ENCODE peak calls at places on chromosomes 3 and 15, in six cellular contexts. One of them, this sample, is unnamed.

GRCh38 chr3:134904796-134905646 is 110.0 kb downstream of the EPHB1 start:
- DNase-seq in left lung: no peak
- DNase-seq in IMR-90: no peak
- DNase-seq in cardiac fibroblast: no peak
- DNase-seq in fibroblast of the aortic adventitia: no peak
- DNase-seq in uterus: no peak
- DNase-seq in this sample: no peak

GRCh38 chr15:90294601-90295269 is 29.3 kb downstream of the NGRN start:
- DNase-seq in left lung: no peak
- DNase-seq in IMR-90: no peak
- DNase-seq in cardiac fibroblast: no peak
- DNase-seq in fibroblast of the aortic adventitia: no peak
- DNase-seq in uterus: peak
- DNase-seq in this sample: no peak

GRCh38 chr3:11465744-11466611 is 177.7 kb downstream of the VGLL4 start:
- DNase-seq in left lung: no peak
- DNase-seq in IMR-90: peak
- DNase-seq in cardiac fibroblast: peak
- DNase-seq in fibroblast of the aortic adventitia: peak
- DNase-seq in uterus: peak
- DNase-seq in this sample: peak

GRCh38 chr3:156456771-156457224 is 98.1 kb downstream of the SSR3 start:
- DNase-seq in left lung: no peak
- DNase-seq in IMR-90: peak
- DNase-seq in cardiac fibroblast: no peak
- DNase-seq in fibroblast of the aortic adventitia: no peak
- DNase-seq in uterus: no peak
- DNase-seq in this sample: no peak

GRCh38 chr3:161142486-161142885 is 37.3 kb upstream of the B3GALNT1 start:
- DNase-seq in left lung: no peak
- DNase-seq in IMR-90: no peak
- DNase-seq in cardiac fibroblast: peak
- DNase-seq in fibroblast of the aortic adventitia: peak
- DNase-seq in uterus: no peak
- DNase-seq in this sample: peak

GRCh38 chr15:26095710-26096330 is 232.7 kb upstream of the ATP10A start:
- DNase-seq in left lung: no peak
- DNase-seq in IMR-90: no peak
- DNase-seq in cardiac fibroblast: no peak
- DNase-seq in fibroblast of the aortic adventitia: no peak
- DNase-seq in uterus: no peak
- DNase-seq in this sample: no peak

GRCh38 chr3:79233431-79234060 is 534.3 kb downstream of the ROBO1 start:
- DNase-seq in left lung: no peak
- DNase-seq in IMR-90: no peak
- DNase-seq in cardiac fibroblast: no peak
- DNase-seq in fibroblast of the aortic adventitia: peak
- DNase-seq in uterus: no peak
- DNase-seq in this sample: no peak

GRCh38 chr3:141266186-141266585 is 34.6 kb downstream of the PXYLP1 start:
- DNase-seq in left lung: no peak
- DNase-seq in IMR-90: no peak
- DNase-seq in cardiac fibroblast: no peak
- DNase-seq in fibroblast of the aortic adventitia: no peak
- DNase-seq in uterus: no peak
- DNase-seq in this sample: no peak

GRCh38 chr3:124879395-124879723 is 7.8 kb downstream of the ITGB5 start:
- DNase-seq in left lung: no peak
- DNase-seq in IMR-90: no peak
- DNase-seq in cardiac fibroblast: no peak
- DNase-seq in fibroblast of the aortic adventitia: no peak
- DNase-seq in uterus: no peak
- DNase-seq in this sample: no peak

GRCh38 chr3:20380310-20380709 is 194.3 kb upstream of the SGO1 start:
- DNase-seq in left lung: no peak
- DNase-seq in IMR-90: no peak
- DNase-seq in cardiac fibroblast: no peak
- DNase-seq in fibroblast of the aortic adventitia: no peak
- DNase-seq in uterus: no peak
- DNase-seq in this sample: no peak

GRCh38 chr15:68643216-68643830 is 64.5 kb downstream of the CORO2B start:
- DNase-seq in left lung: no peak
- DNase-seq in IMR-90: no peak
- DNase-seq in cardiac fibroblast: no peak
- DNase-seq in fibroblast of the aortic adventitia: no peak
- DNase-seq in uterus: no peak
- DNase-seq in this sample: no peak

GRCh38 chr15:51629612-51630011 is 7.0 kb upstream of the DMXL2 start:
- DNase-seq in left lung: no peak
- DNase-seq in IMR-90: no peak
- DNase-seq in cardiac fibroblast: peak
- DNase-seq in fibroblast of the aortic adventitia: no peak
- DNase-seq in uterus: no peak
- DNase-seq in this sample: no peak

GRCh38 chr3:40044487-40044886 is 235.1 kb downstream of the MYRIP start:
- DNase-seq in left lung: no peak
- DNase-seq in IMR-90: no peak
- DNase-seq in cardiac fibroblast: peak
- DNase-seq in fibroblast of the aortic adventitia: peak
- DNase-seq in uterus: no peak
- DNase-seq in this sample: peak

GRCh38 chr3:55567615-55568014 is 80.5 kb upstream of the WNT5A start:
- DNase-seq in left lung: no peak
- DNase-seq in IMR-90: peak
- DNase-seq in cardiac fibroblast: no peak
- DNase-seq in fibroblast of the aortic adventitia: no peak
- DNase-seq in uterus: peak
- DNase-seq in this sample: no peak

GRCh38 chr3:18885612-18886011 is 262.7 kb upstream of the KCNH8 start:
- DNase-seq in left lung: no peak
- DNase-seq in IMR-90: no peak
- DNase-seq in cardiac fibroblast: no peak
- DNase-seq in fibroblast of the aortic adventitia: no peak
- DNase-seq in uterus: no peak
- DNase-seq in this sample: no peak

GRCh38 chr3:111577798-111578685 is 17.1 kb downstream of the ZBED2 start:
- DNase-seq in left lung: no peak
- DNase-seq in IMR-90: peak
- DNase-seq in cardiac fibroblast: peak
- DNase-seq in fibroblast of the aortic adventitia: peak
- DNase-seq in uterus: no peak
- DNase-seq in this sample: peak

GRCh38 chr3:172135766-172136729 is 96.7 kb downstream of the FNDC3B start:
- DNase-seq in left lung: no peak
- DNase-seq in IMR-90: peak
- DNase-seq in cardiac fibroblast: peak
- DNase-seq in fibroblast of the aortic adventitia: peak
- DNase-seq in uterus: no peak
- DNase-seq in this sample: no peak

GRCh38 chr15:76904461-76905012 is 603 bp downstream of the SCAPER start:
- DNase-seq in left lung: peak
- DNase-seq in IMR-90: peak
- DNase-seq in cardiac fibroblast: peak
- DNase-seq in fibroblast of the aortic adventitia: peak
- DNase-seq in uterus: peak
- DNase-seq in this sample: no peak

GRCh38 chr3:178381971-178382370 is 154.3 kb upstream of the KCNMB2 start:
- DNase-seq in left lung: no peak
- DNase-seq in IMR-90: peak
- DNase-seq in cardiac fibroblast: peak
- DNase-seq in fibroblast of the aortic adventitia: peak
- DNase-seq in uterus: no peak
- DNase-seq in this sample: no peak

GRCh38 chr3:109731639-109732473 is 394.5 kb upstream of the DPPA4 start:
- DNase-seq in left lung: no peak
- DNase-seq in IMR-90: peak
- DNase-seq in cardiac fibroblast: peak
- DNase-seq in fibroblast of the aortic adventitia: peak
- DNase-seq in uterus: no peak
- DNase-seq in this sample: peak

GRCh38 chr15:75454471-75455418 is 3.3 kb upstream of the SIN3A start:
- DNase-seq in left lung: peak
- DNase-seq in IMR-90: no peak
- DNase-seq in cardiac fibroblast: no peak
- DNase-seq in fibroblast of the aortic adventitia: peak
- DNase-seq in uterus: no peak
- DNase-seq in this sample: no peak

GRCh38 chr3:145882416-145882815 is 278.6 kb downstream of the PLOD2 start:
- DNase-seq in left lung: no peak
- DNase-seq in IMR-90: no peak
- DNase-seq in cardiac fibroblast: peak
- DNase-seq in fibroblast of the aortic adventitia: peak
- DNase-seq in uterus: no peak
- DNase-seq in this sample: peak

GRCh38 chr15:51625236-51625635 is 2.7 kb upstream of the DMXL2 start:
- DNase-seq in left lung: no peak
- DNase-seq in IMR-90: no peak
- DNase-seq in cardiac fibroblast: no peak
- DNase-seq in fibroblast of the aortic adventitia: no peak
- DNase-seq in uterus: no peak
- DNase-seq in this sample: no peak

GRCh38 chr15:59999064-59999377 is 5.1 kb upstream of the FOXB1 start:
- DNase-seq in left lung: no peak
- DNase-seq in IMR-90: no peak
- DNase-seq in cardiac fibroblast: no peak
- DNase-seq in fibroblast of the aortic adventitia: no peak
- DNase-seq in uterus: no peak
- DNase-seq in this sample: no peak

GRCh38 chr15:56205061-56205876 is 38.4 kb downstream of the RFX7 start:
- DNase-seq in left lung: no peak
- DNase-seq in IMR-90: peak
- DNase-seq in cardiac fibroblast: peak
- DNase-seq in fibroblast of the aortic adventitia: peak
- DNase-seq in uterus: no peak
- DNase-seq in this sample: no peak
- H3K4me3 ChIP-seq in left lung: no peak
- H3K4me3 ChIP-seq in IMR-90: no peak
- H3K4me3 ChIP-seq in cardiac fibroblast: no peak
- H3K4me3 ChIP-seq in fibroblast of the aortic adventitia: no peak
- H3K4me3 ChIP-seq in uterus: no peak
- H3K4me3 ChIP-seq in this sample: no peak

DNA sequence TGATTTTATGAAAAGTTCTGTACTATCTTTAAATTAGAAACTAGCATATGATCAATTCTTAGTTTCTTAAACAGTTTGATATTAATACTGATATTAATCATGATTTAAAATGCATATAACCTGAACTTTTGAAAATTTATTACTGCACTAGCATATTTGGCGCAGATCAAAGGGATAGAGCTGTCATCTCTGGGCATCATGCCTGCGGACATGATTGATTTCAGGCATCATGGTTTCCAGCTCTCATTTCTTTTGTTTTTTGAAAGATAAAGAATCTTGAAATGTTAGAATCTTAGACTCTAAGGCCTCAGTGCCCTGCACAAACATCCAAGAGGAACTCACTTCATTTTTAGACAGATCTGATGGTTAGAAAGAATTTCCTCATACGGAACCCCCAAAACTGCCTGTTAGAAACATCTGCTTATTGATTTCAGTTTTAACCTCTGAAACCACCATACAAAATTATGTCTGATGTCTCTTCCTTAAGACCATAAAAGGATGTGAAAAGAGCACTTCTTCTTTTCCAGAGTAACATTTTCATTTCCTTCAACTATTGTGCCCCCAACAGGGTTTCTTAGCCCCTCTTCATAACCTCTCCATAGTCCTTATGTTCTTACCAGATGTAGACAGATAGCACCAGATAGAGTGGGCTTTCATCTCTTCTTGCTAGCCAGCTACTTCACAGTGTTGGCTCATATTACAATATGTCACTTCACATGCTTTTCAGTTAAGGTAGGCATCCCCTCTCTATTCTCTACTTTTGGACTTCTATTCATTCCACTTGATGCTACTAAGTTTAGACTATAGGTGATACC is 110.8 kb downstream of the BBX start:
- DNase-seq in left lung: no peak
- DNase-seq in IMR-90: no peak
- DNase-seq in cardiac fibroblast: no peak
- DNase-seq in fibroblast of the aortic adventitia: peak
- DNase-seq in uterus: no peak
- DNase-seq in this sample: no peak
- TF ChIP-seq CTCF in left lung: no peak
- TF ChIP-seq CTCF in IMR-90: no peak
- TF ChIP-seq CTCF in cardiac fibroblast: no peak
- TF ChIP-seq CTCF in fibroblast of the aortic adventitia: no peak
- TF ChIP-seq CTCF in uterus: no peak
- TF ChIP-seq CTCF in this sample: no peak

GRCh38 chr3:127555108-127555507 is 35.4 kb downstream of the TPRA1 start:
- DNase-seq in left lung: no peak
- DNase-seq in IMR-90: no peak
- DNase-seq in cardiac fibroblast: no peak
- DNase-seq in fibroblast of the aortic adventitia: no peak
- DNase-seq in uterus: no peak
- DNase-seq in this sample: no peak
- H3K4me3 ChIP-seq in left lung: no peak
- H3K4me3 ChIP-seq in IMR-90: no peak
- H3K4me3 ChIP-seq in cardiac fibroblast: no peak
- H3K4me3 ChIP-seq in fibroblast of the aortic adventitia: no peak
- H3K4me3 ChIP-seq in uterus: no peak
- H3K4me3 ChIP-seq in this sample: no peak

GRCh38 chr3:101677436-101678286 is 729 bp upstream of the ZBTB11 start:
- DNase-seq in left lung: no peak
- DNase-seq in IMR-90: no peak
- DNase-seq in cardiac fibroblast: no peak
- DNase-seq in fibroblast of the aortic adventitia: no peak
- DNase-seq in uterus: peak
- DNase-seq in this sample: no peak
- TF ChIP-seq CTCF in left lung: no peak
- TF ChIP-seq CTCF in IMR-90: no peak
- TF ChIP-seq CTCF in cardiac fibroblast: no peak
- TF ChIP-seq CTCF in fibroblast of the aortic adventitia: no peak
- TF ChIP-seq CTCF in uterus: no peak
- TF ChIP-seq CTCF in this sample: no peak

GRCh38 chr15:28944696-28945300 is 59.0 kb downstream of the APBA2 start:
- DNase-seq in left lung: no peak
- DNase-seq in IMR-90: no peak
- DNase-seq in cardiac fibroblast: no peak
- DNase-seq in fibroblast of the aortic adventitia: no peak
- DNase-seq in uterus: no peak
- DNase-seq in this sample: no peak

GRCh38 chr15:28943146-28943545 is 57.4 kb downstream of the APBA2 start:
- DNase-seq in left lung: no peak
- DNase-seq in IMR-90: no peak
- DNase-seq in cardiac fibroblast: no peak
- DNase-seq in fibroblast of the aortic adventitia: no peak
- DNase-seq in uterus: no peak
- DNase-seq in this sample: no peak

GRCh38 chr15:28944286-28944685 is 58.5 kb downstream of the APBA2 start:
- DNase-seq in left lung: no peak
- DNase-seq in IMR-90: no peak
- DNase-seq in cardiac fibroblast: no peak
- DNase-seq in fibroblast of the aortic adventitia: no peak
- DNase-seq in uterus: no peak
- DNase-seq in this sample: no peak

GRCh38 chr15:28942521-28943035 is 56.8 kb downstream of the APBA2 start:
- DNase-seq in left lung: no peak
- DNase-seq in IMR-90: no peak
- DNase-seq in cardiac fibroblast: no peak
- DNase-seq in fibroblast of the aortic adventitia: no peak
- DNase-seq in uterus: no peak
- DNase-seq in this sample: no peak

GRCh38 chr15:28943611-28944230 is 57.9 kb downstream of the APBA2 start:
- DNase-seq in left lung: no peak
- DNase-seq in IMR-90: no peak
- DNase-seq in cardiac fibroblast: no peak
- DNase-seq in fibroblast of the aortic adventitia: no peak
- DNase-seq in uterus: no peak
- DNase-seq in this sample: no peak
- H3K4me3 ChIP-seq in left lung: no peak
- H3K4me3 ChIP-seq in IMR-90: no peak
- H3K4me3 ChIP-seq in cardiac fibroblast: no peak
- H3K4me3 ChIP-seq in fibroblast of the aortic adventitia: no peak
- H3K4me3 ChIP-seq in uterus: no peak
- H3K4me3 ChIP-seq in this sample: no peak

This sample was measured in astrocyte of the cerebellum.